ENCODE peak calls at places on chromosomes 7 and 10, in eight cellular contexts. N is endothelial cell, K is SK-N-SH, R is AG04450, J is GM20000, F is hepatocyte, Q is fibroblast of lung, H is neural progenitor cell. X is an unnamed sample.

GRCh38 chr10:71945819-71946474 is 18.2 kb upstream of the CHST3 start:
- DNase-seq in F (no peak), H (no peak), R (no peak), J (no peak), K (no peak), N (no peak), Q (peak; percentile 30), X (no peak)

GRCh38 chr10:99457808-99458207 is 27.4 kb upstream of the GOT1 start:
- DNase-seq in K (no peak), R (no peak), N (no peak), F (no peak), H (no peak), J (no peak), Q (peak; percentile 30), X (no peak)

GRCh38 chr7:134891262-134892001 is 94.9 kb upstream of the AGBL3 start:
- DNase-seq in N (peak; percentile 64), R (peak; percentile 69), K (peak; percentile 88), J (no peak), F (peak; percentile 89), Q (peak; percentile 99), H (peak; percentile 80), X (no peak)

GRCh38 chr10:119970107-119970506 is 77.6 kb downstream of the SEC23IP start:
- DNase-seq in H (no peak), N (no peak), F (no peak), Q (no peak), R (no peak), J (no peak), K (peak; percentile 36), X (no peak)

GRCh38 chr7:16144361-16144760 is 277.0 kb downstream of the CRPPA start:
- DNase-seq in R (no peak), H (no peak), J (no peak), K (no peak), F (no peak), N (no peak), Q (no peak), X (no peak)

GRCh38 chr10:122333037-122333436 is 41.5 kb upstream of the PLEKHA1 start:
- DNase-seq in R (no peak), N (no peak), J (no peak), K (no peak), H (no peak), F (no peak), Q (no peak), X (no peak)

GRCh38 chr10:100319736-100320135 is 10.3 kb downstream of the PKD2L1 start:
- DNase-seq in N (no peak), H (no peak), J (no peak), R (no peak), K (no peak), Q (no peak), F (no peak), X (no peak)

GRCh38 chr10:79928028-79928583 is 20.8 kb downstream of the SFTPD start:
- DNase-seq in J (no peak), H (no peak), N (no peak), Q (no peak), K (no peak), F (no peak), R (no peak), X (no peak)

GRCh38 chr7:98745722-98746318 is 124.0 kb downstream of the TMEM130 start:
- DNase-seq in F (peak; percentile 84), J (peak; percentile 76), R (no peak), N (peak; percentile 88), Q (peak; percentile 18), K (peak; percentile 79), H (peak; percentile 89), X (no peak)

GRCh38 chr10:83218205-83218604 is 921.1 kb upstream of the GHITM start:
- DNase-seq in H (peak; percentile 33), R (no peak), F (no peak), J (no peak), Q (no peak), K (peak; percentile 6), N (no peak), X (no peak)

GRCh38 chr10:83225781-83226180 is 913.5 kb upstream of the GHITM start:
- DNase-seq in K (no peak), J (no peak), R (no peak), N (no peak), F (no peak), Q (no peak), H (no peak), X (no peak)

GRCh38 chr10:83222300-83222699 is 917.0 kb upstream of the GHITM start:
- DNase-seq in F (no peak), H (no peak), R (no peak), J (no peak), N (no peak), Q (no peak), K (no peak), X (no peak)

GRCh38 chr10:83222832-83223742 is 916.2 kb upstream of the GHITM start:
- DNase-seq in J (no peak), N (no peak), K (no peak), Q (no peak), R (no peak), F (no peak), H (peak; percentile 49), X (no peak)
- TF ChIP-seq CTCF in J (no peak), N (no peak), K (no peak), Q (no peak), R (no peak), F (no peak), H (no peak), X (no peak)

DNA sequence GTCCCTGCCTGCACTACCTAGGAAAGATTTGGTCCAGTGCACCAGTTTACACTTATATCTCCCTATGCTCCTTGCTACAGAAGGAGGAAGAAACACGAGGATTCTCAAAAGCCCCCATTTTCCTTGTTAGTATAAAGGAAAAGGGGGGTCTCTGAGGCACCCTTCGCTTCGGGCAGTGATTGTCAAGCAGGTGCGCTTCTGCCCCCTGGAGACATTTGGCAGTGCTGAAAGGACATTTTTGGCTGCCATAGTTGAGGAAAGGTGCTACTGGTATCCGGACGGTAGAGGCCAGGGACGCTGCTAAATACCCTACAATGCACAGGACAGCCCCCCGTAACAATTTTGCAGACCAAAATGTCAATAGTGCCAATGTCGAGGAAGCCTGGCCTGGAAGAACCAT is 193.7 kb downstream of the GFRA1 start:
- DNase-seq in N (no peak), R (no peak), Q (no peak), J (no peak), H (no peak), F (no peak), K (no peak), X (no peak)
- TF ChIP-seq CTCF in N (no peak), R (no peak), Q (no peak), J (no peak), H (peak; percentile 15), F (no peak), K (no peak), X (no peak)

GRCh38 chr7:122219253-122219865 is 75.3 kb upstream of the AASS start:
- DNase-seq in F (peak; percentile 37), Q (peak; percentile 46), K (peak; percentile 10), N (no peak), J (peak; percentile 5), H (peak; percentile 25), R (no peak), X (no peak)
- TF ChIP-seq CTCF in F (peak; percentile 82), Q (peak; percentile 70), K (peak; percentile 96), N (peak; percentile 85), J (peak; percentile 14), H (peak; percentile 92), R (peak; percentile 69), X (peak; percentile 27)

DNA sequence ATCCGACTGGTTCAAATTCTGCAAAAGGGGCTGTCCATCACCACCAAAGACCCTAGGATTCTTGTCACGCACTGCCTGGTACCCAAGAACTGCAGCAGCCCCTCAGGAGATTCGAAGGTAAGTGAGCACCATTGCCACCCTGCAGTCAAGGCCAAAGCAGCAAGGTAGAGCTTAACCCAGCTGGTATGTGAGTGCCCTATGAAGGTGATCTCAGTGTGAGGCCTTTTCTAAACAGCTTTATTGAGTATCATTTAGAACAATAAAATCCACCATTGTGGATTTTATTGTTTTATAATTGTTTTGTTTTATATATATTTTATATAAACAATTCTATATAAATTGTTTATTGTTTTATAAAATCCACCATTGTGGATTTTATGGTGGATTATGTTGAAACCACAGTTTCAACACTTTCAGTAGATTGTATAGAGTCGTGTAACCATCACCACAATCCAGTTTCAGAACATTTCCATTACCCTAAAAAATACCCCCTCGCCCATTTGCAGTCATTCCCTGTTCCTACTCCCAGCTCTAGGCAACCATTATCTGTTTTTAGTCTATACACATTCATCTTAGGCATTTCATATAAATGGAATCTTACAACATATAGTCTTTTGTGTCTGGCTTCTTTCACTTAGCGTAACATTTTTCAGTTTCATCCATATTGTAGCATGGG is 20.1 kb upstream of the CALU start:
- DNase-seq in R (no peak), Q (no peak), F (no peak), N (no peak), K (no peak), H (no peak), J (no peak), X (no peak)
- TF ChIP-seq CTCF in R (no peak), Q (no peak), F (no peak), N (no peak), K (no peak), H (no peak), J (no peak), X (no peak)

GRCh38 chr7:26508917-26509316 is 217.3 kb downstream of the SNX10 start:
- DNase-seq in Q (no peak), J (no peak), N (no peak), K (no peak), R (no peak), H (peak; percentile 15), F (no peak), X (no peak)

GRCh38 chr7:26506196-26506595 is 214.5 kb downstream of the SNX10 start:
- DNase-seq in J (no peak), N (no peak), H (no peak), K (no peak), Q (no peak), R (no peak), F (no peak), X (no peak)

GRCh38 chr7:26510226-26510957 is 218.7 kb downstream of the SNX10 start:
- DNase-seq in N (no peak), J (no peak), R (no peak), F (no peak), Q (no peak), H (no peak), K (no peak), X (no peak)

GRCh38 chr7:26508481-26508880 is 216.8 kb downstream of the SNX10 start:
- DNase-seq in J (no peak), Q (no peak), K (no peak), N (no peak), F (no peak), H (no peak), R (no peak), X (no peak)

GRCh38 chr7:26507375-26508068 is 215.9 kb downstream of the SNX10 start:
- DNase-seq in Q (no peak), R (no peak), N (no peak), H (no peak), J (no peak), K (peak; percentile 45), F (no peak), X (no peak)
- TF ChIP-seq CTCF in Q (no peak), R (no peak), N (no peak), H (no peak), J (no peak), K (no peak), F (no peak), X (no peak)

X was measured in CD14-positive monocyte.